ENCODE peak calls at places on chromosome 4, in four cellular contexts. One of them, this sample, is unnamed.

GRCh38 chr4:123259676-123260428 is 136.7 kb upstream of the SPRY1 start:
- DNase-seq in HepG2: no peak
- DNase-seq in K562: no peak
- DNase-seq in SK-N-SH: no peak
- DNase-seq in this sample: no peak

GRCh38 chr4:1206299-1207156 is 34.1 kb upstream of the SPON2 start:
- DNase-seq in HepG2: no peak
- DNase-seq in K562: no peak
- DNase-seq in SK-N-SH: no peak
- DNase-seq in this sample: peak

GRCh38 chr4:157221895-157222763 is 1.6 kb downstream of the GRIA2 start:
- DNase-seq in HepG2: no peak
- DNase-seq in K562: no peak
- DNase-seq in SK-N-SH: peak
- DNase-seq in this sample: peak

GRCh38 chr4:79917246-79917645 is 155.8 kb downstream of the ANTXR2 start:
- DNase-seq in HepG2: peak
- DNase-seq in K562: peak
- DNase-seq in SK-N-SH: no peak
- DNase-seq in this sample: peak

GRCh38 chr4:61994036-61994435 is 793.9 kb downstream of the ADGRL3 start:
- DNase-seq in HepG2: no peak
- DNase-seq in K562: no peak
- DNase-seq in SK-N-SH: no peak
- DNase-seq in this sample: no peak

GRCh38 chr4:105399535-105400161 is 74.2 kb downstream of the PPA2 start:
- DNase-seq in HepG2: no peak
- DNase-seq in K562: no peak
- DNase-seq in SK-N-SH: no peak
- DNase-seq in this sample: no peak

GRCh38 chr4:100087743-100088142 is 102.5 kb downstream of the DDIT4L start:
- DNase-seq in HepG2: no peak
- DNase-seq in K562: no peak
- DNase-seq in SK-N-SH: no peak
- DNase-seq in this sample: no peak

GRCh38 chr4:81314196-81314896 is 99.3 kb upstream of the PRKG2 start:
- DNase-seq in HepG2: no peak
- DNase-seq in K562: no peak
- DNase-seq in SK-N-SH: no peak
- DNase-seq in this sample: no peak

GRCh38 chr4:90536408-90536807 is 409.2 kb downstream of the CCSER1 start:
- DNase-seq in HepG2: no peak
- DNase-seq in K562: no peak
- DNase-seq in SK-N-SH: peak
- DNase-seq in this sample: no peak

GRCh38 chr4:125011646-125012045 is 299.1 kb upstream of the ANKRD50 start:
- DNase-seq in HepG2: no peak
- DNase-seq in K562: no peak
- DNase-seq in SK-N-SH: no peak
- DNase-seq in this sample: no peak

GRCh38 chr4:89212666-89213381 is 94.8 kb downstream of the GPRIN3 start:
- DNase-seq in HepG2: no peak
- DNase-seq in K562: no peak
- DNase-seq in SK-N-SH: no peak
- DNase-seq in this sample: no peak

GRCh38 chr4:126851391-126851790 is 781.4 kb upstream of the INTU start:
- DNase-seq in HepG2: no peak
- DNase-seq in K562: no peak
- DNase-seq in SK-N-SH: no peak
- DNase-seq in this sample: no peak

GRCh38 chr4:57023104-57023503 is 44.4 kb downstream of the POLR2B start:
- DNase-seq in HepG2: no peak
- DNase-seq in K562: no peak
- DNase-seq in SK-N-SH: no peak
- DNase-seq in this sample: no peak

GRCh38 chr4:151921811-151922210 is 161.0 kb upstream of the GATB start:
- DNase-seq in HepG2: no peak
- DNase-seq in K562: no peak
- DNase-seq in SK-N-SH: no peak
- DNase-seq in this sample: no peak

GRCh38 chr4:48943387-48943786 is 36.8 kb upstream of the OCIAD2 start:
- DNase-seq in HepG2: peak
- DNase-seq in K562: no peak
- DNase-seq in SK-N-SH: no peak
- DNase-seq in this sample: peak

GRCh38 chr4:84309191-84309590 is 189.9 kb downstream of the NKX6-1 start:
- DNase-seq in HepG2: no peak
- DNase-seq in K562: no peak
- DNase-seq in SK-N-SH: no peak
- DNase-seq in this sample: no peak

GRCh38 chr4:77800483-77801259 is 18.5 kb downstream of the CNOT6L start:
- DNase-seq in HepG2: no peak
- DNase-seq in K562: no peak
- DNase-seq in SK-N-SH: no peak
- DNase-seq in this sample: no peak

GRCh38 chr4:77798385-77798784 is 20.8 kb downstream of the CNOT6L start:
- DNase-seq in HepG2: no peak
- DNase-seq in K562: no peak
- DNase-seq in SK-N-SH: no peak
- DNase-seq in this sample: no peak

GRCh38 chr4:77802406-77802805 is 16.8 kb downstream of the CNOT6L start:
- DNase-seq in HepG2: no peak
- DNase-seq in K562: no peak
- DNase-seq in SK-N-SH: no peak
- DNase-seq in this sample: no peak

GRCh38 chr4:77801260-77801608 is 17.9 kb downstream of the CNOT6L start:
- DNase-seq in HepG2: no peak
- DNase-seq in K562: no peak
- DNase-seq in SK-N-SH: no peak
- DNase-seq in this sample: no peak

GRCh38 chr4:77800077-77800476 is 19.1 kb downstream of the CNOT6L start:
- DNase-seq in HepG2: no peak
- DNase-seq in K562: no peak
- DNase-seq in SK-N-SH: no peak
- DNase-seq in this sample: no peak
- TF ChIP-seq FOXJ3 in HepG2: no peak
- TF ChIP-seq FOXJ3 in K562: no peak
- TF ChIP-seq FOXJ3 in SK-N-SH: no peak
- TF ChIP-seq FOXJ3 in this sample: no peak

DNA sequence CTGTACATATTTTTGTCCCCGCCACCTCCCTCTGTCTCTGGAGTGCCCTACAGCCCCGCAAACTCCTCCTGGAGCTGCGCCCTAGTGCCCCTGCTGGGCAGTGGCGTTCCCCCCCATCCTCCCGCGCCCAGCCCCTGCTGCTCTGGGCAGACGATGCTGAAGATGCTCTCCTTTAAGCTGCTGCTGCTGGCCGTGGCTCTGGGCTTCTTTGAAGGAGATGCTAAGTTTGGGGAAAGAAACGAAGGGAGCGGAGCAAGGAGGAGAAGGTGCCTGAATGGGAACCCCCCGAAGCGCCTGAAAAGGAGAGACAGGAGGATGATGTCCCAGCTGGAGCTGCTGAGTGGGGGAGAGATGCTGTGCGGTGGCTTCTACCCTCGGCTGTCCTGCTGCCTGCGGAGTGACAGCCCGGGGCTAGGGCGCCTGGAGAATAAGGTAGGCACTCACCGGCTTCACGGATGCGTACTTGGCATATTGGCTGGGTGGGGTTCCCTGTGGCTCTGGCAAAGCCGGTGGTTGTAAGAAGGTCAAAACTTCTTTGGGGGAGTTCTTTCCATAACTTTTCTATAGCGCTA is 653 bp downstream of the HHIP start:
- DNase-seq in HepG2: no peak
- DNase-seq in K562: no peak
- DNase-seq in SK-N-SH: peak
- DNase-seq in this sample: peak
- TF ChIP-seq FOXJ3 in HepG2: no peak
- TF ChIP-seq FOXJ3 in K562: no peak
- TF ChIP-seq FOXJ3 in SK-N-SH: no peak
- TF ChIP-seq FOXJ3 in this sample: no peak

GRCh38 chr4:113806850-113807249 is 45.3 kb upstream of the CAMK2D start:
- DNase-seq in HepG2: no peak
- DNase-seq in K562: no peak
- DNase-seq in SK-N-SH: no peak
- DNase-seq in this sample: no peak

GRCh38 chr4:113811329-113811728 is 49.8 kb upstream of the CAMK2D start:
- DNase-seq in HepG2: no peak
- DNase-seq in K562: no peak
- DNase-seq in SK-N-SH: no peak
- DNase-seq in this sample: no peak

GRCh38 chr4:113810906-113811305 is 49.4 kb upstream of the CAMK2D start:
- DNase-seq in HepG2: no peak
- DNase-seq in K562: no peak
- DNase-seq in SK-N-SH: no peak
- DNase-seq in this sample: no peak

GRCh38 chr4:113809313-113809712 is 47.8 kb upstream of the CAMK2D start:
- DNase-seq in HepG2: no peak
- DNase-seq in K562: no peak
- DNase-seq in SK-N-SH: no peak
- DNase-seq in this sample: no peak
- TF ChIP-seq FOXJ3 in HepG2: no peak
- TF ChIP-seq FOXJ3 in K562: no peak
- TF ChIP-seq FOXJ3 in SK-N-SH: no peak
- TF ChIP-seq FOXJ3 in this sample: no peak

DNA sequence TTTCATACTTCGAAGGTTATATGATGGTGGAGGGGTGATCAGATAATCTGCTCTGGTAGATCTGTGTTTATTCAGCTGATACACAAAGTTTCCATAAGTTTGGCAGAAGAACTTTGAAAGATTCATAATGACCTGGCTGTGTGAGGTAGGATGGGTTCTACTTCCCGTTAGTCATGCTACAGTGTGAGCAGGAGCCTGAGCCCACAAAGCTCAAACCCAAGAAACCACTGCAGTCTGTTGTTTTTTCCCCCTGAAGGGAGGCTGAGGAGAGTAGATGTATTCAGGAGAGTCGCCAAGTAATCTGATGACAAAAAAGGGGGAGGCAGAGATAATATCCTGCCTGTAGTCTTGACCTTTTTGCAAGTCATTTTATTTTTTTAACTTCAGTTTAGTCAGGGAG is 52.8 kb upstream of the PPP3CA start:
- DNase-seq in HepG2: no peak
- DNase-seq in K562: no peak
- DNase-seq in SK-N-SH: no peak
- DNase-seq in this sample: no peak
- TF ChIP-seq FOXJ3 in HepG2: no peak
- TF ChIP-seq FOXJ3 in K562: no peak
- TF ChIP-seq FOXJ3 in SK-N-SH: no peak
- TF ChIP-seq FOXJ3 in this sample: no peak

GRCh38 chr4:165209796-165210195 is 2.4 kb downstream of the KLHL2 start:
- DNase-seq in HepG2: no peak
- DNase-seq in K562: no peak
- DNase-seq in SK-N-SH: no peak
- DNase-seq in this sample: no peak
- TF ChIP-seq FOXJ3 in HepG2: no peak
- TF ChIP-seq FOXJ3 in K562: no peak
- TF ChIP-seq FOXJ3 in SK-N-SH: no peak
- TF ChIP-seq FOXJ3 in this sample: no peak

GRCh38 chr4:145805490-145805889 is 125.5 kb downstream of the C4orf51 start:
- DNase-seq in HepG2: peak
- DNase-seq in K562: no peak
- DNase-seq in SK-N-SH: no peak
- DNase-seq in this sample: peak
- TF ChIP-seq FOXJ3 in HepG2: no peak
- TF ChIP-seq FOXJ3 in K562: no peak
- TF ChIP-seq FOXJ3 in SK-N-SH: no peak
- TF ChIP-seq FOXJ3 in this sample: no peak

GRCh38 chr4:110630621-110631402 is 7.9 kb upstream of the PITX2 start:
- DNase-seq in HepG2: no peak
- DNase-seq in K562: no peak
- DNase-seq in SK-N-SH: no peak
- DNase-seq in this sample: peak
- TF ChIP-seq FOXJ3 in HepG2: no peak
- TF ChIP-seq FOXJ3 in K562: no peak
- TF ChIP-seq FOXJ3 in SK-N-SH: no peak
- TF ChIP-seq FOXJ3 in this sample: no peak

This sample was measured in WTC11.